ENCODE peak calls at places on chromosomes 4 and X, in six cellular contexts. One of them, this sample, is unnamed. For H3K27me3, the result is how much of the 10 kb centered on the place peaks cover.

GRCh38 chr4:174646326-174646725 is 124.0 kb upstream of the HPGD start:
- DNase-seq in SJSA1: no peak
- DNase-seq in neural progenitor cell: no peak
- DNase-seq in lung: no peak
- DNase-seq in bronchial epithelial cell: no peak
- DNase-seq in CD8-positive, alpha-beta T cell: no peak
- DNase-seq in this sample: no peak

GRCh38 chr4:114108869-114109268 is 129.4 kb upstream of the ARSJ start:
- DNase-seq in SJSA1: no peak
- DNase-seq in neural progenitor cell: no peak
- DNase-seq in lung: no peak
- DNase-seq in bronchial epithelial cell: peak
- DNase-seq in CD8-positive, alpha-beta T cell: no peak
- DNase-seq in this sample: no peak

GRCh38 chr4:155735506-155735905 is 23.3 kb upstream of the GUCY1B1 start:
- DNase-seq in SJSA1: no peak
- DNase-seq in neural progenitor cell: no peak
- DNase-seq in lung: no peak
- DNase-seq in bronchial epithelial cell: no peak
- DNase-seq in CD8-positive, alpha-beta T cell: no peak
- DNase-seq in this sample: peak

GRCh38 chr4:22021116-22021515 is 72.5 kb upstream of the KCNIP4 start:
- DNase-seq in SJSA1: no peak
- DNase-seq in neural progenitor cell: no peak
- DNase-seq in lung: no peak
- DNase-seq in bronchial epithelial cell: peak
- DNase-seq in CD8-positive, alpha-beta T cell: no peak
- DNase-seq in this sample: no peak

GRCh38 chr4:123980736-123981285 is 584.2 kb downstream of the SPRY1 start:
- DNase-seq in SJSA1: no peak
- DNase-seq in neural progenitor cell: no peak
- DNase-seq in lung: no peak
- DNase-seq in bronchial epithelial cell: no peak
- DNase-seq in CD8-positive, alpha-beta T cell: no peak
- DNase-seq in this sample: no peak

GRCh38 chrX:17414839-17415238 is 39.8 kb downstream of the NHS start:
- DNase-seq in SJSA1: peak
- DNase-seq in neural progenitor cell: peak
- DNase-seq in lung: no peak
- DNase-seq in bronchial epithelial cell: no peak
- DNase-seq in CD8-positive, alpha-beta T cell: no peak
- DNase-seq in this sample: no peak

GRCh38 chrX:33078273-33078672 is 133.1 kb downstream of the DMD start:
- DNase-seq in SJSA1: no peak
- DNase-seq in neural progenitor cell: no peak
- DNase-seq in lung: no peak
- DNase-seq in bronchial epithelial cell: no peak
- DNase-seq in CD8-positive, alpha-beta T cell: no peak
- DNase-seq in this sample: no peak

GRCh38 chr4:78616046-78616498 is 64.5 kb downstream of the ANXA3 start:
- DNase-seq in SJSA1: no peak
- DNase-seq in neural progenitor cell: no peak
- DNase-seq in lung: no peak
- DNase-seq in bronchial epithelial cell: no peak
- DNase-seq in CD8-positive, alpha-beta T cell: no peak
- DNase-seq in this sample: no peak

GRCh38 chr4:5863461-5864113 is 29.3 kb downstream of the CRMP1 start:
- DNase-seq in SJSA1: peak
- DNase-seq in neural progenitor cell: no peak
- DNase-seq in lung: no peak
- DNase-seq in bronchial epithelial cell: peak
- DNase-seq in CD8-positive, alpha-beta T cell: no peak
- DNase-seq in this sample: peak

GRCh38 chr4:138158746-138159297 is 83.3 kb downstream of the SLC7A11 start:
- DNase-seq in SJSA1: peak
- DNase-seq in neural progenitor cell: no peak
- DNase-seq in lung: no peak
- DNase-seq in bronchial epithelial cell: peak
- DNase-seq in CD8-positive, alpha-beta T cell: no peak
- DNase-seq in this sample: peak

GRCh38 chr4:134490863-134491262 is 289.3 kb upstream of the PABPC4L start:
- DNase-seq in SJSA1: no peak
- DNase-seq in neural progenitor cell: no peak
- DNase-seq in lung: no peak
- DNase-seq in bronchial epithelial cell: no peak
- DNase-seq in CD8-positive, alpha-beta T cell: no peak
- DNase-seq in this sample: no peak

GRCh38 chrX:146278381-146278780 is 460.8 kb downstream of the SLITRK2 start:
- DNase-seq in SJSA1: no peak
- DNase-seq in neural progenitor cell: peak
- DNase-seq in lung: no peak
- DNase-seq in bronchial epithelial cell: peak
- DNase-seq in CD8-positive, alpha-beta T cell: no peak
- DNase-seq in this sample: no peak

GRCh38 chr4:162839814-162840213 is 326.9 kb downstream of the NAF1 start:
- DNase-seq in SJSA1: no peak
- DNase-seq in neural progenitor cell: no peak
- DNase-seq in lung: no peak
- DNase-seq in bronchial epithelial cell: no peak
- DNase-seq in CD8-positive, alpha-beta T cell: no peak
- DNase-seq in this sample: no peak

GRCh38 chr4:17595471-17596005 is 18.5 kb downstream of the LAP3 start:
- DNase-seq in SJSA1: no peak
- DNase-seq in neural progenitor cell: no peak
- DNase-seq in lung: no peak
- DNase-seq in bronchial epithelial cell: no peak
- DNase-seq in CD8-positive, alpha-beta T cell: no peak
- DNase-seq in this sample: no peak

GRCh38 chr4:26087108-26087507 is 173.1 kb downstream of the SMIM20 start:
- DNase-seq in SJSA1: no peak
- DNase-seq in neural progenitor cell: no peak
- DNase-seq in lung: no peak
- DNase-seq in bronchial epithelial cell: no peak
- DNase-seq in CD8-positive, alpha-beta T cell: no peak
- DNase-seq in this sample: no peak

GRCh38 chr4:185020293-185020808 is 2.1 kb downstream of the HELT start:
- DNase-seq in SJSA1: no peak
- DNase-seq in neural progenitor cell: peak
- DNase-seq in lung: no peak
- DNase-seq in bronchial epithelial cell: no peak
- DNase-seq in CD8-positive, alpha-beta T cell: no peak
- DNase-seq in this sample: no peak

GRCh38 chrX:63967541-63967940 is 182.5 kb upstream of the ARHGEF9 start:
- DNase-seq in SJSA1: no peak
- DNase-seq in neural progenitor cell: no peak
- DNase-seq in lung: no peak
- DNase-seq in bronchial epithelial cell: no peak
- DNase-seq in CD8-positive, alpha-beta T cell: no peak
- DNase-seq in this sample: no peak

GRCh38 chr4:180449395-180449956 is 1793.7 kb upstream of the TENM3 start:
- DNase-seq in SJSA1: peak
- DNase-seq in neural progenitor cell: peak
- DNase-seq in lung: no peak
- DNase-seq in bronchial epithelial cell: peak
- DNase-seq in CD8-positive, alpha-beta T cell: no peak
- DNase-seq in this sample: peak

GRCh38 chrX:112834016-112834855 is 6.4 kb downstream of the AMOT start:
- DNase-seq in SJSA1: peak
- DNase-seq in neural progenitor cell: peak
- DNase-seq in lung: no peak
- DNase-seq in bronchial epithelial cell: no peak
- DNase-seq in CD8-positive, alpha-beta T cell: no peak
- DNase-seq in this sample: peak

GRCh38 chrX:119853449-119853848 is 686 bp upstream of the UPF3B start:
- DNase-seq in SJSA1: no peak
- DNase-seq in neural progenitor cell: peak
- DNase-seq in lung: no peak
- DNase-seq in bronchial epithelial cell: no peak
- DNase-seq in CD8-positive, alpha-beta T cell: no peak
- DNase-seq in this sample: peak

GRCh38 chr4:2905544-2905943 is 57.7 kb downstream of the NOP14 start:
- DNase-seq in SJSA1: no peak
- DNase-seq in neural progenitor cell: no peak
- DNase-seq in lung: no peak
- DNase-seq in bronchial epithelial cell: no peak
- DNase-seq in CD8-positive, alpha-beta T cell: no peak
- DNase-seq in this sample: no peak

GRCh38 chrX:140057001-140057411 is 91.7 kb upstream of the CXorf66 start:
- DNase-seq in SJSA1: peak
- DNase-seq in neural progenitor cell: peak
- DNase-seq in lung: peak
- DNase-seq in bronchial epithelial cell: peak
- DNase-seq in CD8-positive, alpha-beta T cell: peak
- DNase-seq in this sample: peak

GRCh38 chr4:113446019-113446418 is 315.5 kb downstream of the CAMK2D start:
- DNase-seq in SJSA1: no peak
- DNase-seq in neural progenitor cell: peak
- DNase-seq in lung: no peak
- DNase-seq in bronchial epithelial cell: peak
- DNase-seq in CD8-positive, alpha-beta T cell: no peak
- DNase-seq in this sample: peak

GRCh38 chr4:168621806-168622589 is 125.1 kb downstream of the PALLD start:
- DNase-seq in SJSA1: peak
- DNase-seq in neural progenitor cell: no peak
- DNase-seq in lung: no peak
- DNase-seq in bronchial epithelial cell: peak
- DNase-seq in CD8-positive, alpha-beta T cell: no peak
- DNase-seq in this sample: peak

GRCh38 chr4:9894604-9895361 is 113.3 kb downstream of the DRD5 start:
- DNase-seq in SJSA1: no peak
- DNase-seq in neural progenitor cell: no peak
- DNase-seq in lung: no peak
- DNase-seq in bronchial epithelial cell: no peak
- DNase-seq in CD8-positive, alpha-beta T cell: no peak
- DNase-seq in this sample: no peak

DNA sequence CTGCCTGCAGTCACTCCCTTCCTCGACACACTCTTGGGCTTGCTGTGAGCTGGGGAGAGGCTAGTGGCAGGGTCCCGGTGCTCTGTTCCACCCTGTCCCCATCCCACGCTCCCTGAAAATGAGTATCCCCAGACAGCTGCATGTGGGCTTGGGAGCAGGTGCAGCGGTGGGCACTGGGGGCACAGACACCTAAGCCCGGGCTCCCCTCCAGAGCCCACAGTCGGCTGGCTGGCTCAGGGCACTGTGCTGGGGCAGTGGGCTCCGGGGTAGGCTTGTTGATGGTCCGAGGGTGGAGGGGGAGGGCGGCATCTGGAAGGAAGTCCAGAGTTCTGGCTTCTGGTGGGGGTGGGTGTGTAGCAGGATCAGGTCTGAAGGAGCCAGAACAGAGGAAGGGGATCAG is 113.7 kb downstream of the SORCS2 start:
- DNase-seq in SJSA1: no peak
- DNase-seq in neural progenitor cell: no peak
- DNase-seq in lung: no peak
- DNase-seq in bronchial epithelial cell: no peak
- DNase-seq in CD8-positive, alpha-beta T cell: no peak
- DNase-seq in this sample: no peak
- H3K27me3 ChIP-seq in SJSA1: under half
- H3K27me3 ChIP-seq in neural progenitor cell: under half
- H3K27me3 ChIP-seq in lung: under half
- H3K27me3 ChIP-seq in bronchial epithelial cell: under half
- H3K27me3 ChIP-seq in CD8-positive, alpha-beta T cell: under half
- H3K27me3 ChIP-seq in this sample: under half

GRCh38 chr4:56818797-56819196 is 2.7 kb downstream of the SPINK2 start:
- DNase-seq in SJSA1: no peak
- DNase-seq in neural progenitor cell: no peak
- DNase-seq in lung: no peak
- DNase-seq in bronchial epithelial cell: no peak
- DNase-seq in CD8-positive, alpha-beta T cell: no peak
- DNase-seq in this sample: no peak
- H3K27me3 ChIP-seq in SJSA1: under half
- H3K27me3 ChIP-seq in neural progenitor cell: under half
- H3K27me3 ChIP-seq in lung: under half
- H3K27me3 ChIP-seq in bronchial epithelial cell: under half
- H3K27me3 ChIP-seq in CD8-positive, alpha-beta T cell: under half
- H3K27me3 ChIP-seq in this sample: under half

DNA sequence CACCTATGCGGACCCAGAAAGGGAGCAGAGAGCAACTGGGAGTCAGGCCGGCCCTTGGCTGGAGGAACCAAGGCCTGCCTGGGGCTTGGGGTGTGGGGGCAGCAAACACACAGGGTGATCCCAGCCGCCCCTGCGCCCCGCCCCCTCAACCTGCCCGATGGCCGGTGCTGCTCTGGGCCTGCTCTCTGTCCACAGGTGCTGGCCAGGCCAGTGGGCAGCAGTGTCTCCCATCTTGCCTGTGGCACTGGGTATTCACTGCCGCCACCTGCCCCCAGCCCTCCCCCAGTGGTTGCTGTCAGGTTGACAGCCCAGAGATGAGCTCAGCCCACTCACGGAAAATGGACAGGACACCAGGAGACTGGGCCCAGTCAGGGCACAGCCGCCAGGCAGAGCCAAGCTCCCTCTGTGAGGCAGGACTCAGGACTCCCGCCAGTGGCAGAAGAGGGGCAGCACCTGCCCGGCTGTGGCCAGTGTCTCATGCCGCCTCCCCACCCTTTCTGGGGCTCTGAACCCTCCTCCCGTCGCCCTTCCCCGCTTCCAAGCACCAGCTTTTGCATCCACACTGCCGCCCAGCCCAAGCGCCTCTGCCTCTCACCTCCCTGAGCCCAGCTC is 4.7 kb downstream of the NKX1-1 start:
- DNase-seq in SJSA1: peak
- DNase-seq in neural progenitor cell: no peak
- DNase-seq in lung: no peak
- DNase-seq in bronchial epithelial cell: no peak
- DNase-seq in CD8-positive, alpha-beta T cell: no peak
- DNase-seq in this sample: no peak
- H3K27me3 ChIP-seq in SJSA1: under half
- H3K27me3 ChIP-seq in neural progenitor cell: half or more
- H3K27me3 ChIP-seq in lung: under half
- H3K27me3 ChIP-seq in bronchial epithelial cell: under half
- H3K27me3 ChIP-seq in CD8-positive, alpha-beta T cell: under half
- H3K27me3 ChIP-seq in this sample: under half

DNA sequence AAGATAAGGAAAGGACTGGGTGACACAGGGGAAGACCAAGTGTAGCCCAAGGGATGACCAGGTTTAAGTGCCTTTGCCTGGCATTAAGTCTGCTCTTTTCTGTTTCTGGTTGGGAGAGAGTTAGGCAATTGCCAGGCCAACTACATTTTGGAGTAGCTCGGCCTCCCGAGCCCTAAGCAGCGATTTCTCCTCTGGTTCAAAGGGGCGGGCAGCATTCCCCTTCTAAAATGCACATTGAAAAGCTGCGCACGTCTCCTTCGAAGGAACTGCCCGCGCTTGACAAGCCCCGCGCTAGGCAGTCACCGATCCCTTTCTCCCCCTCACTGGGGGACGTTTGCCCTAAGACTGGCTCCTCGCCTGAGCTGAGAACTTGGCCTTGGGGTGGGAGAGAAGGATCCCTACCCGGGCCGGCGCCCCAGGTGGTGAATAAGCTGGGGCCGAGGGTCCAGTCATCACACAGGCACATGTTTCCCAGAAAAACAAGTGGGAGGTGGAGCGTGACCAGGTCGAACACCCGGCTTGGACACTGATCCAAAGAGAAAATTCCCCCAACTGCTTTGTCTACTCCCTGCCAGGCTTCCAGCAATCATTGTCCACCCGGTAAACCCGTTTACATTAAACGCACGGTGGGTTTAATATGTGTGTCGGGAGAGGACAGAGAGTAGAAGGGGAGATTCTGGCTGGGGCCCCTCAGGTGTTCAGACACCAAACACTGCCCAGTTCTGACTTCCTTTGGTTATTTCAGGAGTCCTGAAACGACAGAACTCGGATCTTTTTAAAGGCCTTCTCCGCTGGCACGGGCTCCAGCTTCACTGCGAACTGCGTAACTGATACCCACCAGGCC is 4.0 kb downstream of the ARX start:
- DNase-seq in SJSA1: no peak
- DNase-seq in neural progenitor cell: peak
- DNase-seq in lung: no peak
- DNase-seq in bronchial epithelial cell: no peak
- DNase-seq in CD8-positive, alpha-beta T cell: no peak
- DNase-seq in this sample: no peak
- H3K27me3 ChIP-seq in SJSA1: under half
- H3K27me3 ChIP-seq in neural progenitor cell: half or more
- H3K27me3 ChIP-seq in lung: under half
- H3K27me3 ChIP-seq in bronchial epithelial cell: under half
- H3K27me3 ChIP-seq in CD8-positive, alpha-beta T cell: under half
- H3K27me3 ChIP-seq in this sample: half or more

This sample was measured in adipocyte.